ENCODE peak calls at places on chromosomes 13 and 19, in seven cellular contexts. Z, U, K, V, E, N and S are unnamed samples.

GRCh38 chr19:39970424-39970673 is 616 bp upstream of the PSMC4 start:
- DNase-seq in Z (no peak), U (no peak), K (no peak), V (no peak), E (no peak), N (no peak), S (no peak)

GRCh38 chr19:55289117-55289796 is 5.5 kb downstream of the BRSK1 start:
- DNase-seq in Z (no peak), U (no peak), K (no peak), V (no peak), E (no peak), N (no peak), S (no peak)

GRCh38 chr19:43983912-43984686 is at the start of gene ZNF155:
- DNase-seq in Z (peak), U (peak), K (peak), V (peak), E (peak), N (peak), S (peak)

GRCh38 chr13:33286143-33286542 is 588 bp upstream of the STARD13 start:
- DNase-seq in Z (no peak), U (no peak), K (peak), V (no peak), E (no peak), N (no peak), S (no peak)

GRCh38 chr13:78806457-78806856 is 147.5 kb upstream of the OBI1 start:
- DNase-seq in Z (no peak), U (no peak), K (no peak), V (no peak), E (no peak), N (no peak), S (no peak)

GRCh38 chr19:13417054-13417453 is 89.2 kb downstream of the CACNA1A start:
- DNase-seq in Z (no peak), U (no peak), K (no peak), V (no peak), E (no peak), N (no peak), S (no peak)

GRCh38 chr13:105464249-105464648 is 1071.2 kb downstream of the EFNB2 start:
- DNase-seq in Z (no peak), U (no peak), K (no peak), V (no peak), E (no peak), N (peak), S (no peak)

GRCh38 chr19:8592231-8593009 is 15.2 kb upstream of the MYO1F start:
- DNase-seq in Z (peak), U (no peak), K (peak), V (peak), E (peak), N (peak), S (peak)

GRCh38 chr19:5873617-5874199 is 3.4 kb upstream of the FUT5 start:
- DNase-seq in Z (no peak), U (no peak), K (no peak), V (no peak), E (no peak), N (no peak), S (no peak)

GRCh38 chr13:62210951-62211350 is 795.3 kb upstream of the PCDH20 start:
- DNase-seq in Z (no peak), U (no peak), K (no peak), V (no peak), E (no peak), N (no peak), S (no peak)

GRCh38 chr19:30026933-30027332 is 84.9 kb downstream of the URI1 start:
- DNase-seq in Z (no peak), U (no peak), K (no peak), V (no peak), E (no peak), N (no peak), S (no peak)

GRCh38 chr19:42420055-42420544 is 7.1 kb downstream of the LIPE start:
- DNase-seq in Z (no peak), U (peak), K (no peak), V (no peak), E (peak), N (peak), S (no peak)

GRCh38 chr13:107034236-107034635 is 466.3 kb upstream of the ARGLU1 start:
- DNase-seq in Z (no peak), U (no peak), K (no peak), V (no peak), E (no peak), N (peak), S (no peak)

GRCh38 chr19:28426902-28427232 is 786.1 kb downstream of the UQCRFS1 start:
- DNase-seq in Z (no peak), U (no peak), K (no peak), V (no peak), E (no peak), N (no peak), S (no peak)

GRCh38 chr13:92225861-92226260 is 827.4 kb downstream of the GPC5 start:
- DNase-seq in Z (no peak), U (no peak), K (no peak), V (no peak), E (no peak), N (no peak), S (no peak)

GRCh38 chr13:29922281-29922821 is 71.9 kb upstream of the UBL3 start:
- DNase-seq in Z (no peak), U (no peak), K (no peak), V (no peak), E (no peak), N (peak), S (no peak)

GRCh38 chr19:588093-588742 is 1.5 kb upstream of the HCN2 start:
- DNase-seq in Z (no peak), U (peak), K (no peak), V (peak), E (no peak), N (peak), S (no peak)

GRCh38 chr13:93260591-93260990 is 34.0 kb downstream of the GPC6 start:
- DNase-seq in Z (no peak), U (no peak), K (no peak), V (no peak), E (no peak), N (peak), S (no peak)

GRCh38 chr13:75867718-75868117 is 231.6 kb downstream of the LMO7 start:
- DNase-seq in Z (no peak), U (no peak), K (no peak), V (no peak), E (no peak), N (no peak), S (no peak)

GRCh38 chr19:10086904-10087256 is 763 bp downstream of the SHFL start:
- DNase-seq in Z (no peak), U (no peak), K (no peak), V (peak), E (no peak), N (no peak), S (no peak)

GRCh38 chr13:66689628-66690027 is 540.5 kb downstream of the PCDH9 start:
- DNase-seq in Z (no peak), U (no peak), K (no peak), V (no peak), E (no peak), N (peak), S (no peak)

GRCh38 chr19:7125221-7125620 is 55.7 kb downstream of the ZNF557 start:
- DNase-seq in Z (no peak), U (no peak), K (no peak), V (no peak), E (no peak), N (no peak), S (no peak)

GRCh38 chr19:44725251-44725650 is 23.3 kb upstream of the BCL3 start:
- DNase-seq in Z (no peak), U (no peak), K (no peak), V (peak), E (no peak), N (no peak), S (no peak)

GRCh38 chr13:113183450-113184129 is 24.9 kb downstream of the PCID2 start:
- DNase-seq in Z (no peak), U (no peak), K (no peak), V (no peak), E (no peak), N (no peak), S (no peak)

GRCh38 chr13:98752111-98752941 is at the start of gene SLC15A1:
- DNase-seq in Z (no peak), U (no peak), K (no peak), V (peak), E (no peak), N (no peak), S (no peak)

DNA sequence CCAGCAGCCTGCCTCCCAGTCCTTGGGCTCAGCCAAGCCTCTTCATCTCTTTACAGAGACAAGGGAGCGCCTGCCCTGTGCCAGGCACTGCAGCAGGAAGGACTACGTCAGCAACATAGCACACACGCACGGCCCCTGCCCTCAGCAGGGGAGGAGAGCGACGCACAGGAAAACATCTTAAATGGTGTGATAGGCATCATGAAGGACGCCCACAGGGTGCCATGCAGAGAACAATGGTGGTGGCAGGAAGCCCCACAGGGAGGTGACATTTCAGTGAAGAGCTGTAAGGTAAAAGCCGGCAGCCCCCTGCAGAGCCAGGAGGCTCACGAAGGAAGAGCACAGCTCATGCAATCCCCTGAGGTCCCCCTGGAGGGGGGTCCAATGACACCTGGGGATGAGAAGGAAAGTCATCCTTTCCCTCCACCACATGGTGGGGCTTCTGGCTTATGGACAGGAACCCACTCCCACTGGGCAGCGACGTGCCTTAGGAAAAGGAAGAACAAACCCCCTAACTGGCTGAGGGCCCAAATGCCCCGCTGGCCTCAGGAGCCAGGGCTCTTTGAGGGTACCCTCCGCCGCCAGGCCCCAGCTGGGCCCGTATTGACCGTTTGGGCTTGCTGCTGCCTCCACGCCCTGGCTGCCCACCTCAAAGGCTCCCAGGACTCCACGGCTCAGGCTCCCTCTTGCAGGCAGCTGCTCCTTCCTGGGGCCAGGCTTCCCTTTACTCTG is 37.3 kb upstream of the C13orf42 start:
- DNase-seq in Z (no peak), U (no peak), K (peak), V (peak), E (no peak), N (no peak), S (no peak)
- H3K27ac ChIP-seq in Z (no peak), U (no peak), K (no peak), V (no peak), E (no peak), N (no peak), S (no peak)

GRCh38 chr13:96218475-96218874 is 128.6 kb downstream of the HS6ST3 start:
- DNase-seq in Z (no peak), U (no peak), K (no peak), V (no peak), E (no peak), N (no peak), S (no peak)

DNA sequence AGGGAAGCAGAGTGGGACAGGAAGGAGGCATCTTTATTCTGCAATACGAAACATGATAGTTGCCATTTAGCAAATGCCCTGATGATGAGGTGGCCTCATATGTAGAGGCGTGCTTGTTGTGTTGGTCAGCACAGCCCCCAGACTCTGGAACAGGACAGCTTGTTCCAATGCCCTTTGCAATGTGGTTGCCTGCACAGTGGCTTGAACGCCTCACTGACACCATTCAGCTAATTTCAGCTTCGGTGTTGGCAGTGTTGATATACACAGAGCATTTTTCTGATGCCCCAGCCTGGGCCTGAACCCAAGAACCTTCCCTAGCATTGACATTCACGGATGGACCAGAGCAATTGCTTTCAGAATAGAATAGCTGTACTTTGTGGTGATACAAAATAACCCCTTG is 133.3 kb downstream of the HS6ST3 start:
- DNase-seq in Z (no peak), U (no peak), K (no peak), V (no peak), E (no peak), N (no peak), S (no peak)
- H3K27ac ChIP-seq in Z (no peak), U (no peak), K (no peak), V (no peak), E (no peak), N (no peak), S (no peak)

DNA sequence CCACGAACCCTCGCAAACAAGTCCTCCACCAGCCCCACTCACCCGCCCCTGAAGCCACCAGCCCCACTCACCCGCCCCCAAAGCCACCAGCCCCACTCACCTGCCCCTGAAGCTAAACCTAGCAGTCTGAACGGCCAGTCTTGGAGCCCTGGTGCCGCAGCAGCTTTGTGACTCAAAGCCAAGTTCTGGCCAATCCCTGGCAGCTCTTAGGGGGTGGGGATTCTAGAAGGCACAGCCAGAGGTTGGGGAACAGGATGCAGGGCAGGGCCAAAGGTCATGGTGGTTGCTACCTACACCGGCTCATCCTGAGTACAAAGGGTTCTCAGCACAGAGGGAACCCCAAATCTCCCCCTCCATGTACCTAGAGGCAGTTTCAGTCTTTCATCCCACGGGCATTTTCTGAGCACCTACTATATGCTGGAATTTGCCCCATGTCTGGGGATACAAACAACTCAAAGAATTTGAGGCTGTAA is at the start of gene IQCN:
- DNase-seq in Z (peak), U (no peak), K (peak), V (peak), E (no peak), N (no peak), S (no peak)
- H3K27ac ChIP-seq in Z (peak), U (peak), K (peak), V (peak), E (no peak), N (peak), S (peak)

GRCh38 chr19:49602806-49603205 is 11.8 kb downstream of the PRR12 start:
- DNase-seq in Z (no peak), U (no peak), K (no peak), V (no peak), E (no peak), N (no peak), S (no peak)

GRCh38 chr19:49605605-49606004 is 14.6 kb downstream of the PRR12 start:
- DNase-seq in Z (no peak), U (no peak), K (no peak), V (no peak), E (no peak), N (no peak), S (no peak)

GRCh38 chr19:49597703-49597974 is 6.7 kb downstream of the PRR12 start:
- DNase-seq in Z (no peak), U (no peak), K (no peak), V (no peak), E (no peak), N (no peak), S (no peak)

GRCh38 chr19:49599378-49600298 is 8.7 kb downstream of the PRR12 start:
- DNase-seq in Z (no peak), U (no peak), K (no peak), V (no peak), E (no peak), N (no peak), S (no peak)

DNA sequence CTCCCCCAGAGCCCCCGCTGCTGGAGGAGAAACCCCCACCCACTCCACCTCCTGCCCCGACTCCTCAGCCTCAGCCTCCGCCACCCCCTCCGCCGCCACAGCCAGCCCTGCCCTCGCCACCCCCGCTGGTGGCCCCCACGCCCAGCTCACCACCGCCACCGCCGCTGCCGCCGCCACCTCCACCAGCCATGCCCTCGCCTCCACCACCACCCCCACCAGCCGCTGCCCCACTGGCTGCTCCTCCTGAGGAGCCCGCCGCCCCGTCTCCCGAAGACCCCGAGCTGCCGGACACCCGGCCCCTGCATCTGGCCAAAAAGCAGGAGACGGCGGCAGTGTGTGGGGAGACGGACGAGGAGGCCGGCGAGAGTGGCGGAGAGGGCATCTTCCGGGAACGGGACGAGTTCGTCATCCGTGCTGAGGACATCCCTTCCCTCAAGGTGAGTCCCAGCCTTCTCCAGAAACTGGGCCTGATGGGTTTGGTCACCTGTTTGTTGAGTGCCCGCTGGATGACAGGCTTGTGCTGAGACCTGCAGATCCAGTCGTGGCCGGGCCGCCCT is 10.6 kb downstream of the PRR12 start:
- DNase-seq in Z (no peak), U (no peak), K (no peak), V (peak), E (no peak), N (no peak), S (no peak)
- H3K27ac ChIP-seq in Z (no peak), U (no peak), K (no peak), V (no peak), E (no peak), N (no peak), S (no peak)

GRCh38 chr19:2429917-2430570 is 2.7 kb upstream of the TIMM13 start:
- DNase-seq in Z (no peak), U (no peak), K (no peak), V (no peak), E (no peak), N (no peak), S (no peak)
- H3K27ac ChIP-seq in Z (no peak), U (no peak), K (no peak), V (no peak), E (no peak), N (no peak), S (no peak)

DNA sequence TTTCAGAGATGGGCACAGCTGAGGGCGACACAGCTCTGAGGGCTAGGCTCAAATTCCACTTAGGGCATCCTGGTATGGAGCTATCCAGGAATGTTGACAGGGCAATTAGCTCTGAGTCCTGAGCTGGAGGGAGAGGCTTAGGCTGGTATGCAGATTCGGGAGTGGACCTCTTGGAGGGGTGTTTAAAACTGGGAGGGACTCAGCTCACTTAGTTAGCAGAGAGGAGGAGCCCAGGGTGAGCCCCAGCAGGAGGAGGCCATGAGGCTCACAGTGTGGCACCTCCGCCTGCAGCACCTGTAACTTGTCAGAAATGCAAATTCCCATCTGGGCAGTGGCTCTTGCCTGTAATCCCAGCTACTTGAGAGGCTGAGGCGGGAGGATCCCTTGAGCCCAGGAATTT is 10.2 kb upstream of the NOP53 start:
- DNase-seq in Z (no peak), U (no peak), K (no peak), V (no peak), E (no peak), N (no peak), S (no peak)
- H3K27ac ChIP-seq in Z (peak), U (no peak), K (no peak), V (no peak), E (no peak), N (no peak), S (no peak)

GRCh38 chr19:4507804-4508203 is 10.5 kb downstream of the PLIN4 start:
- DNase-seq in Z (no peak), U (no peak), K (no peak), V (no peak), E (no peak), N (no peak), S (no peak)

GRCh38 chr19:4504874-4505569 is 13.3 kb downstream of the PLIN4 start:
- DNase-seq in Z (no peak), U (no peak), K (no peak), V (no peak), E (no peak), N (no peak), S (no peak)

GRCh38 chr19:4505570-4506448 is 12.5 kb downstream of the PLIN4 start:
- DNase-seq in Z (no peak), U (no peak), K (no peak), V (no peak), E (no peak), N (no peak), S (no peak)

GRCh38 chr19:4507150-4507452 is 11.2 kb downstream of the PLIN4 start:
- DNase-seq in Z (no peak), U (no peak), K (no peak), V (no peak), E (no peak), N (no peak), S (no peak)

DNA sequence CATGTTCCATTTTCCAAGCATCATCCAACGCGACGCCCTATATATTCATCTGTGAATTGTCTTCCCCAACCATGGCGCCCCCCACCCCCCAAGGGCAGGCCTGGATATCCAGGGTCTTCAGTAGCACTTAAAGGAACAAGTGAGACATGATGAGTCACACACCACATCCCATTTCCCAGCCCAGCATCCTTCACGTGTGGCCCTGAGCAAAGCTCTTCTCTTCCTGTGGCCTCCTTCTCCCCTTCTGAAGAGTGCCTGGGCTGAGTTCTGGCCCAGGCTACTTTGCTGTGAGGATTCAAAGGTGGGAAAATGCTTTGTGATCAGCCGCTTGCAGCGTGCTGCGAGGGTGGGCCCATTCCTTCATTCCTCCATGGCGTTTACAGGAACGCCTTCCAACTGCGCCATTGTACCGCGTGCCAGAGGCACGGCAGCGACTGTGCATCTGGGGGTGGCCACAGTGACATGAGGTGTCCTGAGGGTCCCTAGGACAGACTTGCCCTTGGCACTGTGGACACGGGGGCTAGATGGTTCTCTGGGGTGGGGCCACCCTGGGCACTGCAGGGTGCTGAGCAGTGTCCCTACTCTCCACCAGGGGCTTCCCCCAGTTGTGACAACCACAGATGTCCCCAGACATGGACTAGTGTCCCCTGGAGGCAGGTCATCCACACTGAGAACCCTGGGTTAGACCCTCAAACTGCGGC is 11.7 kb downstream of the PLIN4 start:
- DNase-seq in Z (no peak), U (no peak), K (no peak), V (no peak), E (no peak), N (peak), S (no peak)
- H3K27ac ChIP-seq in Z (no peak), U (no peak), K (no peak), V (no peak), E (no peak), N (peak), S (no peak)